ENCODE peak calls at places on chromosomes 13 and 19, in seven cellular contexts. One of them, this sample, is unnamed.

GRCh38 chr13:50437252-50437651 is 406.2 kb downstream of the DLEU7 start:
- DNase-seq in HEK293T: no peak
- DNase-seq in stimulated activated naive CD4-positive, alpha-beta T cell treated with Interleukin-2 at 50 U/mL for 16 hours: no peak
- DNase-seq in heart left ventricle: no peak
- DNase-seq in EH: peak; percentile 67
- DNase-seq in stimulated activated CD4-positive, alpha-beta T cell treated with anti-CD3 and anti-CD28 coated beads, Interleukin-1b, Interleukin-23, amount 100 ng/mL, for 4 hours: no peak
- DNase-seq in NCI-H1092: no peak
- DNase-seq in this sample: peak; percentile 80

GRCh38 chr13:105446197-105446596 is 1089.3 kb downstream of the EFNB2 start:
- DNase-seq in NCI-H1092: no peak
- DNase-seq in heart left ventricle: no peak
- DNase-seq in EH: no peak
- DNase-seq in stimulated activated naive CD4-positive, alpha-beta T cell treated with Interleukin-2 at 50 U/mL for 16 hours: no peak
- DNase-seq in stimulated activated CD4-positive, alpha-beta T cell treated with anti-CD3 and anti-CD28 coated beads, Interleukin-1b, Interleukin-23, amount 100 ng/mL, for 4 hours: no peak
- DNase-seq in HEK293T: no peak
- DNase-seq in this sample: peak; percentile 46

GRCh38 chr13:27352698-27353097 is 71.7 kb upstream of the GTF3A start:
- DNase-seq in EH: no peak
- DNase-seq in NCI-H1092: no peak
- DNase-seq in heart left ventricle: no peak
- DNase-seq in HEK293T: no peak
- DNase-seq in stimulated activated CD4-positive, alpha-beta T cell treated with anti-CD3 and anti-CD28 coated beads, Interleukin-1b, Interleukin-23, amount 100 ng/mL, for 4 hours: no peak
- DNase-seq in stimulated activated naive CD4-positive, alpha-beta T cell treated with Interleukin-2 at 50 U/mL for 16 hours: no peak
- DNase-seq in this sample: no peak

GRCh38 chr13:71577127-71577526 is 289.9 kb downstream of the DACH1 start:
- DNase-seq in HEK293T: no peak
- DNase-seq in stimulated activated CD4-positive, alpha-beta T cell treated with anti-CD3 and anti-CD28 coated beads, Interleukin-1b, Interleukin-23, amount 100 ng/mL, for 4 hours: no peak
- DNase-seq in stimulated activated naive CD4-positive, alpha-beta T cell treated with Interleukin-2 at 50 U/mL for 16 hours: no peak
- DNase-seq in NCI-H1092: no peak
- DNase-seq in heart left ventricle: no peak
- DNase-seq in EH: no peak
- DNase-seq in this sample: peak; percentile 0

GRCh38 chr19:16044746-16045145 is 31.5 kb upstream of the TPM4 start:
- DNase-seq in stimulated activated naive CD4-positive, alpha-beta T cell treated with Interleukin-2 at 50 U/mL for 16 hours: no peak
- DNase-seq in stimulated activated CD4-positive, alpha-beta T cell treated with anti-CD3 and anti-CD28 coated beads, Interleukin-1b, Interleukin-23, amount 100 ng/mL, for 4 hours: no peak
- DNase-seq in HEK293T: no peak
- DNase-seq in EH: no peak
- DNase-seq in NCI-H1092: no peak
- DNase-seq in heart left ventricle: no peak
- DNase-seq in this sample: no peak

GRCh38 chr19:29516358-29516725 is 9.5 kb upstream of the VSTM2B start:
- DNase-seq in EH: no peak
- DNase-seq in HEK293T: no peak
- DNase-seq in stimulated activated naive CD4-positive, alpha-beta T cell treated with Interleukin-2 at 50 U/mL for 16 hours: no peak
- DNase-seq in stimulated activated CD4-positive, alpha-beta T cell treated with anti-CD3 and anti-CD28 coated beads, Interleukin-1b, Interleukin-23, amount 100 ng/mL, for 4 hours: no peak
- DNase-seq in NCI-H1092: no peak
- DNase-seq in heart left ventricle: peak; percentile 9
- DNase-seq in this sample: no peak

GRCh38 chr13:103188688-103189326 is 122.6 kb upstream of the SLC10A2 start:
- DNase-seq in HEK293T: no peak
- DNase-seq in EH: peak; percentile 7
- DNase-seq in NCI-H1092: peak; percentile 33
- DNase-seq in stimulated activated CD4-positive, alpha-beta T cell treated with anti-CD3 and anti-CD28 coated beads, Interleukin-1b, Interleukin-23, amount 100 ng/mL, for 4 hours: no peak
- DNase-seq in heart left ventricle: no peak
- DNase-seq in stimulated activated naive CD4-positive, alpha-beta T cell treated with Interleukin-2 at 50 U/mL for 16 hours: no peak
- DNase-seq in this sample: peak; percentile 5

GRCh38 chr13:110108348-110109139 is 198.4 kb downstream of the COL4A1 start:
- DNase-seq in stimulated activated CD4-positive, alpha-beta T cell treated with anti-CD3 and anti-CD28 coated beads, Interleukin-1b, Interleukin-23, amount 100 ng/mL, for 4 hours: no peak
- DNase-seq in heart left ventricle: peak; percentile 88
- DNase-seq in stimulated activated naive CD4-positive, alpha-beta T cell treated with Interleukin-2 at 50 U/mL for 16 hours: no peak
- DNase-seq in HEK293T: peak; percentile 38
- DNase-seq in NCI-H1092: peak; percentile 63
- DNase-seq in EH: peak; percentile 85
- DNase-seq in this sample: peak; percentile 80

GRCh38 chr19:4589579-4590410 is 30.3 kb upstream of the SEMA6B start:
- DNase-seq in HEK293T: no peak
- DNase-seq in stimulated activated CD4-positive, alpha-beta T cell treated with anti-CD3 and anti-CD28 coated beads, Interleukin-1b, Interleukin-23, amount 100 ng/mL, for 4 hours: no peak
- DNase-seq in heart left ventricle: peak; percentile 67
- DNase-seq in EH: peak; percentile 20
- DNase-seq in NCI-H1092: no peak
- DNase-seq in stimulated activated naive CD4-positive, alpha-beta T cell treated with Interleukin-2 at 50 U/mL for 16 hours: no peak
- DNase-seq in this sample: no peak

GRCh38 chr13:112686364-112686763 is 3.5 kb upstream of the ATP11A start:
- DNase-seq in NCI-H1092: no peak
- DNase-seq in stimulated activated CD4-positive, alpha-beta T cell treated with anti-CD3 and anti-CD28 coated beads, Interleukin-1b, Interleukin-23, amount 100 ng/mL, for 4 hours: no peak
- DNase-seq in heart left ventricle: no peak
- DNase-seq in EH: no peak
- DNase-seq in stimulated activated naive CD4-positive, alpha-beta T cell treated with Interleukin-2 at 50 U/mL for 16 hours: no peak
- DNase-seq in HEK293T: no peak
- DNase-seq in this sample: no peak

GRCh38 chr13:23902975-23903905 is 5.9 kb upstream of the C1QTNF9B start:
- DNase-seq in heart left ventricle: no peak
- DNase-seq in stimulated activated CD4-positive, alpha-beta T cell treated with anti-CD3 and anti-CD28 coated beads, Interleukin-1b, Interleukin-23, amount 100 ng/mL, for 4 hours: no peak
- DNase-seq in EH: no peak
- DNase-seq in NCI-H1092: no peak
- DNase-seq in stimulated activated naive CD4-positive, alpha-beta T cell treated with Interleukin-2 at 50 U/mL for 16 hours: no peak
- DNase-seq in HEK293T: no peak
- DNase-seq in this sample: no peak

GRCh38 chr13:104625196-104625595 is 1559.0 kb upstream of the SLC10A2 start:
- DNase-seq in stimulated activated CD4-positive, alpha-beta T cell treated with anti-CD3 and anti-CD28 coated beads, Interleukin-1b, Interleukin-23, amount 100 ng/mL, for 4 hours: no peak
- DNase-seq in stimulated activated naive CD4-positive, alpha-beta T cell treated with Interleukin-2 at 50 U/mL for 16 hours: no peak
- DNase-seq in HEK293T: no peak
- DNase-seq in heart left ventricle: no peak
- DNase-seq in EH: no peak
- DNase-seq in NCI-H1092: no peak
- DNase-seq in this sample: peak; percentile 0

GRCh38 chr13:113882266-113882627 is 18.4 kb upstream of the GAS6 start:
- DNase-seq in NCI-H1092: no peak
- DNase-seq in stimulated activated naive CD4-positive, alpha-beta T cell treated with Interleukin-2 at 50 U/mL for 16 hours: no peak
- DNase-seq in EH: no peak
- DNase-seq in HEK293T: no peak
- DNase-seq in stimulated activated CD4-positive, alpha-beta T cell treated with anti-CD3 and anti-CD28 coated beads, Interleukin-1b, Interleukin-23, amount 100 ng/mL, for 4 hours: no peak
- DNase-seq in heart left ventricle: peak; percentile 82
- DNase-seq in this sample: no peak

GRCh38 chr13:25330541-25330940 is 29.1 kb downstream of the NUP58 start:
- DNase-seq in stimulated activated naive CD4-positive, alpha-beta T cell treated with Interleukin-2 at 50 U/mL for 16 hours: no peak
- DNase-seq in EH: peak; percentile 49
- DNase-seq in HEK293T: no peak
- DNase-seq in stimulated activated CD4-positive, alpha-beta T cell treated with anti-CD3 and anti-CD28 coated beads, Interleukin-1b, Interleukin-23, amount 100 ng/mL, for 4 hours: no peak
- DNase-seq in NCI-H1092: no peak
- DNase-seq in heart left ventricle: no peak
- DNase-seq in this sample: peak; percentile 19

GRCh38 chr19:2974342-2974932 is 2.9 kb upstream of the TLE6 start:
- DNase-seq in stimulated activated naive CD4-positive, alpha-beta T cell treated with Interleukin-2 at 50 U/mL for 16 hours: no peak
- DNase-seq in NCI-H1092: no peak
- DNase-seq in EH: no peak
- DNase-seq in HEK293T: no peak
- DNase-seq in heart left ventricle: peak; percentile 69
- DNase-seq in stimulated activated CD4-positive, alpha-beta T cell treated with anti-CD3 and anti-CD28 coated beads, Interleukin-1b, Interleukin-23, amount 100 ng/mL, for 4 hours: no peak
- DNase-seq in this sample: no peak

GRCh38 chr13:38969187-38969586 is 21.4 kb downstream of the STOML3 start:
- DNase-seq in stimulated activated CD4-positive, alpha-beta T cell treated with anti-CD3 and anti-CD28 coated beads, Interleukin-1b, Interleukin-23, amount 100 ng/mL, for 4 hours: no peak
- DNase-seq in stimulated activated naive CD4-positive, alpha-beta T cell treated with Interleukin-2 at 50 U/mL for 16 hours: no peak
- DNase-seq in EH: no peak
- DNase-seq in HEK293T: no peak
- DNase-seq in NCI-H1092: no peak
- DNase-seq in heart left ventricle: no peak
- DNase-seq in this sample: no peak

GRCh38 chr19:41327076-41327475 is 17.1 kb downstream of the CCDC97 start:
- DNase-seq in stimulated activated CD4-positive, alpha-beta T cell treated with anti-CD3 and anti-CD28 coated beads, Interleukin-1b, Interleukin-23, amount 100 ng/mL, for 4 hours: no peak
- DNase-seq in NCI-H1092: no peak
- DNase-seq in EH: peak; percentile 18
- DNase-seq in stimulated activated naive CD4-positive, alpha-beta T cell treated with Interleukin-2 at 50 U/mL for 16 hours: no peak
- DNase-seq in heart left ventricle: no peak
- DNase-seq in HEK293T: no peak
- DNase-seq in this sample: no peak

GRCh38 chr19:5585461-5586299 is 17.9 kb upstream of the TINCR start:
- DNase-seq in EH: no peak
- DNase-seq in stimulated activated naive CD4-positive, alpha-beta T cell treated with Interleukin-2 at 50 U/mL for 16 hours: peak; percentile 28
- DNase-seq in NCI-H1092: no peak
- DNase-seq in HEK293T: no peak
- DNase-seq in heart left ventricle: peak; percentile 36
- DNase-seq in stimulated activated CD4-positive, alpha-beta T cell treated with anti-CD3 and anti-CD28 coated beads, Interleukin-1b, Interleukin-23, amount 100 ng/mL, for 4 hours: peak; percentile 42
- DNase-seq in this sample: no peak

GRCh38 chr13:95121516-95121915 is 179.7 kb downstream of the ABCC4 start:
- DNase-seq in NCI-H1092: no peak
- DNase-seq in HEK293T: no peak
- DNase-seq in heart left ventricle: no peak
- DNase-seq in stimulated activated CD4-positive, alpha-beta T cell treated with anti-CD3 and anti-CD28 coated beads, Interleukin-1b, Interleukin-23, amount 100 ng/mL, for 4 hours: no peak
- DNase-seq in stimulated activated naive CD4-positive, alpha-beta T cell treated with Interleukin-2 at 50 U/mL for 16 hours: no peak
- DNase-seq in EH: peak; percentile 46
- DNase-seq in this sample: peak; percentile 60

GRCh38 chr19:49655570-49656455 is 9.8 kb downstream of the IRF3 start:
- DNase-seq in heart left ventricle: no peak
- DNase-seq in HEK293T: no peak
- DNase-seq in EH: no peak
- DNase-seq in stimulated activated CD4-positive, alpha-beta T cell treated with anti-CD3 and anti-CD28 coated beads, Interleukin-1b, Interleukin-23, amount 100 ng/mL, for 4 hours: no peak
- DNase-seq in NCI-H1092: no peak
- DNase-seq in stimulated activated naive CD4-positive, alpha-beta T cell treated with Interleukin-2 at 50 U/mL for 16 hours: no peak
- DNase-seq in this sample: no peak

GRCh38 chr19:41064974-41065569 is 23.2 kb upstream of the CYP2A13 start:
- DNase-seq in EH: peak; percentile 65
- DNase-seq in HEK293T: peak; percentile 41
- DNase-seq in NCI-H1092: no peak
- DNase-seq in heart left ventricle: no peak
- DNase-seq in stimulated activated CD4-positive, alpha-beta T cell treated with anti-CD3 and anti-CD28 coated beads, Interleukin-1b, Interleukin-23, amount 100 ng/mL, for 4 hours: no peak
- DNase-seq in stimulated activated naive CD4-positive, alpha-beta T cell treated with Interleukin-2 at 50 U/mL for 16 hours: no peak
- DNase-seq in this sample: peak; percentile 54

GRCh38 chr19:2424686-2425621 is 2.4 kb downstream of the TIMM13 start:
- DNase-seq in EH: peak; percentile 78
- DNase-seq in HEK293T: no peak
- DNase-seq in heart left ventricle: peak; percentile 64
- DNase-seq in NCI-H1092: no peak
- DNase-seq in stimulated activated naive CD4-positive, alpha-beta T cell treated with Interleukin-2 at 50 U/mL for 16 hours: peak; percentile 7
- DNase-seq in stimulated activated CD4-positive, alpha-beta T cell treated with anti-CD3 and anti-CD28 coated beads, Interleukin-1b, Interleukin-23, amount 100 ng/mL, for 4 hours: no peak
- DNase-seq in this sample: no peak

GRCh38 chr19:12745166-12745897 is 6.3 kb upstream of the BEST2 start:
- DNase-seq in HEK293T: no peak
- DNase-seq in stimulated activated CD4-positive, alpha-beta T cell treated with anti-CD3 and anti-CD28 coated beads, Interleukin-1b, Interleukin-23, amount 100 ng/mL, for 4 hours: no peak
- DNase-seq in EH: no peak
- DNase-seq in NCI-H1092: no peak
- DNase-seq in heart left ventricle: no peak
- DNase-seq in stimulated activated naive CD4-positive, alpha-beta T cell treated with Interleukin-2 at 50 U/mL for 16 hours: no peak
- DNase-seq in this sample: peak; percentile 38

GRCh38 chr19:30338878-30339623 is 33.1 kb upstream of the ZNF536 start:
- DNase-seq in stimulated activated CD4-positive, alpha-beta T cell treated with anti-CD3 and anti-CD28 coated beads, Interleukin-1b, Interleukin-23, amount 100 ng/mL, for 4 hours: no peak
- DNase-seq in HEK293T: no peak
- DNase-seq in EH: no peak
- DNase-seq in heart left ventricle: no peak
- DNase-seq in NCI-H1092: no peak
- DNase-seq in stimulated activated naive CD4-positive, alpha-beta T cell treated with Interleukin-2 at 50 U/mL for 16 hours: no peak
- DNase-seq in this sample: no peak

GRCh38 chr19:17703823-17704463 is 15.3 kb upstream of the MAP1S start:
- DNase-seq in HEK293T: peak; percentile 61
- DNase-seq in NCI-H1092: peak; percentile 44
- DNase-seq in stimulated activated CD4-positive, alpha-beta T cell treated with anti-CD3 and anti-CD28 coated beads, Interleukin-1b, Interleukin-23, amount 100 ng/mL, for 4 hours: peak; percentile 70
- DNase-seq in stimulated activated naive CD4-positive, alpha-beta T cell treated with Interleukin-2 at 50 U/mL for 16 hours: peak; percentile 65
- DNase-seq in EH: peak; percentile 65
- DNase-seq in heart left ventricle: no peak
- DNase-seq in this sample: no peak

GRCh38 chr13:28467886-28468519 is 26.9 kb downstream of the FLT1 start:
- DNase-seq in HEK293T: no peak
- DNase-seq in NCI-H1092: no peak
- DNase-seq in stimulated activated naive CD4-positive, alpha-beta T cell treated with Interleukin-2 at 50 U/mL for 16 hours: no peak
- DNase-seq in heart left ventricle: no peak
- DNase-seq in EH: no peak
- DNase-seq in stimulated activated CD4-positive, alpha-beta T cell treated with anti-CD3 and anti-CD28 coated beads, Interleukin-1b, Interleukin-23, amount 100 ng/mL, for 4 hours: no peak
- DNase-seq in this sample: no peak

GRCh38 chr19:42284641-42285341 is 15.7 kb downstream of the CIC start:
- DNase-seq in stimulated activated naive CD4-positive, alpha-beta T cell treated with Interleukin-2 at 50 U/mL for 16 hours: no peak
- DNase-seq in HEK293T: no peak
- DNase-seq in stimulated activated CD4-positive, alpha-beta T cell treated with anti-CD3 and anti-CD28 coated beads, Interleukin-1b, Interleukin-23, amount 100 ng/mL, for 4 hours: no peak
- DNase-seq in heart left ventricle: no peak
- DNase-seq in NCI-H1092: no peak
- DNase-seq in EH: no peak
- DNase-seq in this sample: no peak

GRCh38 chr13:103525530-103525929 is 459.3 kb upstream of the SLC10A2 start:
- DNase-seq in NCI-H1092: peak; percentile 75
- DNase-seq in stimulated activated CD4-positive, alpha-beta T cell treated with anti-CD3 and anti-CD28 coated beads, Interleukin-1b, Interleukin-23, amount 100 ng/mL, for 4 hours: no peak
- DNase-seq in stimulated activated naive CD4-positive, alpha-beta T cell treated with Interleukin-2 at 50 U/mL for 16 hours: no peak
- DNase-seq in heart left ventricle: no peak
- DNase-seq in HEK293T: no peak
- DNase-seq in EH: no peak
- DNase-seq in this sample: no peak

GRCh38 chr13:19984430-19985218 is 26.1 kb downstream of the ZMYM2 start:
- DNase-seq in stimulated activated naive CD4-positive, alpha-beta T cell treated with Interleukin-2 at 50 U/mL for 16 hours: no peak
- DNase-seq in NCI-H1092: no peak
- DNase-seq in heart left ventricle: no peak
- DNase-seq in stimulated activated CD4-positive, alpha-beta T cell treated with anti-CD3 and anti-CD28 coated beads, Interleukin-1b, Interleukin-23, amount 100 ng/mL, for 4 hours: no peak
- DNase-seq in HEK293T: peak; percentile 13
- DNase-seq in EH: peak; percentile 67
- DNase-seq in this sample: peak; percentile 38

GRCh38 chr19:53521373-53522202 is 16.4 kb upstream of the ZNF331 start:
- DNase-seq in stimulated activated naive CD4-positive, alpha-beta T cell treated with Interleukin-2 at 50 U/mL for 16 hours: no peak
- DNase-seq in HEK293T: no peak
- DNase-seq in NCI-H1092: no peak
- DNase-seq in heart left ventricle: no peak
- DNase-seq in EH: no peak
- DNase-seq in stimulated activated CD4-positive, alpha-beta T cell treated with anti-CD3 and anti-CD28 coated beads, Interleukin-1b, Interleukin-23, amount 100 ng/mL, for 4 hours: no peak
- DNase-seq in this sample: no peak

GRCh38 chr19:48637948-48638830 is 1.0 kb upstream of the DBP start:
- DNase-seq in HEK293T: peak; percentile 78
- DNase-seq in stimulated activated CD4-positive, alpha-beta T cell treated with anti-CD3 and anti-CD28 coated beads, Interleukin-1b, Interleukin-23, amount 100 ng/mL, for 4 hours: peak; percentile 65
- DNase-seq in stimulated activated naive CD4-positive, alpha-beta T cell treated with Interleukin-2 at 50 U/mL for 16 hours: peak; percentile 81
- DNase-seq in NCI-H1092: peak; percentile 74
- DNase-seq in EH: peak; percentile 94
- DNase-seq in heart left ventricle: peak; percentile 88
- DNase-seq in this sample: peak; percentile 89

GRCh38 chr19:31092189-31092753 is 257.0 kb downstream of the TSHZ3 start:
- DNase-seq in stimulated activated naive CD4-positive, alpha-beta T cell treated with Interleukin-2 at 50 U/mL for 16 hours: no peak
- DNase-seq in stimulated activated CD4-positive, alpha-beta T cell treated with anti-CD3 and anti-CD28 coated beads, Interleukin-1b, Interleukin-23, amount 100 ng/mL, for 4 hours: no peak
- DNase-seq in EH: no peak
- DNase-seq in HEK293T: no peak
- DNase-seq in NCI-H1092: no peak
- DNase-seq in heart left ventricle: peak; percentile 53
- DNase-seq in this sample: no peak

GRCh38 chr19:41426952-41427646 is at the start of gene B3GNT8:
- DNase-seq in EH: peak; percentile 75
- DNase-seq in NCI-H1092: no peak
- DNase-seq in stimulated activated CD4-positive, alpha-beta T cell treated with anti-CD3 and anti-CD28 coated beads, Interleukin-1b, Interleukin-23, amount 100 ng/mL, for 4 hours: peak; percentile 30
- DNase-seq in heart left ventricle: peak; percentile 92
- DNase-seq in stimulated activated naive CD4-positive, alpha-beta T cell treated with Interleukin-2 at 50 U/mL for 16 hours: peak; percentile 26
- DNase-seq in HEK293T: peak; percentile 78
- DNase-seq in this sample: no peak

GRCh38 chr19:42250666-42251531 is 4.0 kb downstream of the ERF start:
- DNase-seq in EH: peak; percentile 46
- DNase-seq in heart left ventricle: peak; percentile 51
- DNase-seq in NCI-H1092: peak; percentile 47
- DNase-seq in stimulated activated CD4-positive, alpha-beta T cell treated with anti-CD3 and anti-CD28 coated beads, Interleukin-1b, Interleukin-23, amount 100 ng/mL, for 4 hours: no peak
- DNase-seq in HEK293T: no peak
- DNase-seq in stimulated activated naive CD4-positive, alpha-beta T cell treated with Interleukin-2 at 50 U/mL for 16 hours: no peak
- DNase-seq in this sample: no peak

GRCh38 chr13:36979361-36980040 is 19.6 kb downstream of the ALG5 start:
- DNase-seq in HEK293T: no peak
- DNase-seq in stimulated activated CD4-positive, alpha-beta T cell treated with anti-CD3 and anti-CD28 coated beads, Interleukin-1b, Interleukin-23, amount 100 ng/mL, for 4 hours: no peak
- DNase-seq in NCI-H1092: no peak
- DNase-seq in heart left ventricle: no peak
- DNase-seq in EH: peak; percentile 69
- DNase-seq in stimulated activated naive CD4-positive, alpha-beta T cell treated with Interleukin-2 at 50 U/mL for 16 hours: no peak
- DNase-seq in this sample: peak; percentile 63

GRCh38 chr19:3849092-3849491 is 19.7 kb downstream of the ZFR2 start:
- DNase-seq in HEK293T: peak; percentile 78
- DNase-seq in EH: peak; percentile 39
- DNase-seq in stimulated activated CD4-positive, alpha-beta T cell treated with anti-CD3 and anti-CD28 coated beads, Interleukin-1b, Interleukin-23, amount 100 ng/mL, for 4 hours: peak; percentile 27
- DNase-seq in heart left ventricle: no peak
- DNase-seq in stimulated activated naive CD4-positive, alpha-beta T cell treated with Interleukin-2 at 50 U/mL for 16 hours: no peak
- DNase-seq in NCI-H1092: no peak
- DNase-seq in this sample: peak; percentile 50